ENCODE peak calls at places on chromosome 9, in four cellular contexts. A is mammary epithelial cell, C is prostate gland, G is cardiac muscle cell. U is an unnamed sample.
A peak's percentile ranks its signal among the peaks of the same experiment; 100 is the strongest.

GRCh38 chr9:100011062-100011681 is 87.6 kb downstream of the ERP44 start:
- DNase-seq in A (peak; percentile 29), C (no peak), G (peak; percentile 48), U (no peak)

GRCh38 chr9:36665921-36666429 is 93.3 kb downstream of the MELK start:
- DNase-seq in A (no peak), C (no peak), G (no peak), U (no peak)

GRCh38 chr9:37706290-37706689 is 47.3 kb upstream of the TRMT10B start:
- DNase-seq in A (peak; percentile 69), C (no peak), G (no peak), U (no peak)

GRCh38 chr9:128218518-128219389 is 15.6 kb downstream of the DNM1 start:
- DNase-seq in A (peak; percentile 93), C (peak; percentile 93), G (peak; percentile 95), U (peak; percentile 93)

GRCh38 chr9:70884276-70884675 is 237.1 kb downstream of the TRPM3 start:
- DNase-seq in A (no peak), C (no peak), G (no peak), U (no peak)

GRCh38 chr9:27385606-27386005 is 88.7 kb upstream of the EQTN start:
- DNase-seq in A (peak; percentile 57), C (peak; percentile 36), G (peak; percentile 52), U (no peak)

GRCh38 chr9:110125207-110125751 is 82.7 kb downstream of the C9orf152 start:
- DNase-seq in A (peak; percentile 93), C (peak; percentile 15), G (peak; percentile 93), U (peak; percentile 98)

GRCh38 chr9:6049798-6050197 is 34.4 kb upstream of the RANBP6 start:
- DNase-seq in A (peak; percentile 48), C (no peak), G (no peak), U (no peak)

GRCh38 chr9:60545346-60546315 is 368.6 kb upstream of the SPATA31A5 start:
- DNase-seq in A (no peak), C (no peak), G (no peak), U (peak; percentile 55)

GRCh38 chr9:38294561-38294960 is 97.9 kb upstream of the ALDH1B1 start:
- DNase-seq in A (no peak), C (no peak), G (no peak), U (peak; percentile 49)

GRCh38 chr9:121824651-121825480 is 173.4 kb downstream of the DAB2IP start:
- DNase-seq in A (no peak), C (no peak), G (peak; percentile 42), U (peak; percentile 46)

GRCh38 chr9:128863647-128864046 is 18.1 kb downstream of the KYAT1 start:
- DNase-seq in A (peak; percentile 48), C (no peak), G (peak; percentile 80), U (no peak)

GRCh38 chr9:36924071-36924470 is 110.0 kb downstream of the PAX5 start:
- DNase-seq in A (peak; percentile 90), C (no peak), G (no peak), U (no peak)

GRCh38 chr9:114958021-114958846 is 27.8 kb upstream of the TNFSF8 start:
- DNase-seq in A (peak; percentile 8), C (no peak), G (no peak), U (peak; percentile 74)

GRCh38 chr9:108812388-108812787 is 43.4 kb downstream of the ACTL7B start:
- DNase-seq in A (no peak), C (no peak), G (no peak), U (no peak)

GRCh38 chr9:108811944-108812343 is 43.8 kb downstream of the ACTL7B start:
- DNase-seq in A (no peak), C (no peak), G (no peak), U (no peak)

GRCh38 chr9:108816037-108816436 is 39.7 kb downstream of the ACTL7B start:
- DNase-seq in A (no peak), C (no peak), G (no peak), U (no peak)

GRCh38 chr9:108815156-108815555 is 40.6 kb downstream of the ACTL7B start:
- DNase-seq in A (peak; percentile 47), C (no peak), G (no peak), U (no peak)

GRCh38 chr9:108813951-108814601 is 41.7 kb downstream of the ACTL7B start:
- DNase-seq in A (peak; percentile 71), C (no peak), G (no peak), U (no peak)
- TF ChIP-seq CTCF in A (peak; percentile 84), C (no peak), G (peak; percentile 41), U (no peak)

DNA sequence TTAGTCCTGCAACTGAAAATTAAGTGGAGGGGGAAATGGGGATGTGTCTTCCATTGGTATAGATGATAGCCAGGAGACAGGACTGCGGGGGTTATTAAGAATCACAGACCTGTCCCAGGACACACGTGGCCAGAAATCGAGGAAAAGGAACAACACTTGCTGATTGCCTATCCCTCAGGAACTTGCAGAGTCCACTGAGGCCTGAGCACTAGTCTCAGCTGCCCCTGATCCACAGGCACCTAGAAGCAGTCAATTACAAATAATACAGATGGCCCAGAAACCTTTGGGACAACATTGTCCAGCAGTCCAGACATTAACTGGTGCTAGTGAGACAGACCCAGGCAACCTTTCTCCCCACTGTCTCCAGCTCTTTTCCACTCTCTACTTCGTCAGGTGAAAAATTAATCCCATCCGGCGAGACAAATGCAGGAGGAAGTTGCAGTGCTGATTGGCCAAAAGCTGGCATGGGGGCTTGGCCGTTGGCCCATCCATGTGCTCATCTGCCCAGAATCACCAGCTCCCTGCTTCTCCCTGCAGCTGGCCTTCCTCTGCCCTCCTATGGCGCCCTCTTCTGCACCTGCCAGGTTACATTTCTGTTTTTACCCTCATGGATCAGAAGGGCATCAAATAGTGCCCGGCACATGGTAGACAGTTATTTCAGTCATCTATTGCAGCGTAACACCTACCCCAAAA is 3.5 kb upstream of the B4GALT1 start:
- DNase-seq in A (no peak), C (peak; percentile 76), G (peak; percentile 45), U (peak; percentile 62)
- TF ChIP-seq CTCF in A (peak; percentile 76), C (peak; percentile 46), G (no peak), U (no peak)

GRCh38 chr9:88387035-88387732 is 1.1 kb upstream of the SPIN1 start:
- DNase-seq in A (peak; percentile 69), C (peak; percentile 33), G (peak; percentile 38), U (peak; percentile 74)

GRCh38 chr9:88390371-88390990 is 2.2 kb downstream of the SPIN1 start:
- DNase-seq in A (no peak), C (no peak), G (no peak), U (no peak)

GRCh38 chr9:88388886-88389617 is 808 bp downstream of the SPIN1 start:
- DNase-seq in A (peak; percentile 71), C (peak; percentile 29), G (peak; percentile 90), U (peak; percentile 77)

GRCh38 chr9:88387733-88388202 is 476 bp upstream of the SPIN1 start:
- DNase-seq in A (peak; percentile 78), C (peak; percentile 31), G (peak; percentile 58), U (peak; percentile 82)

GRCh38 chr9:88388203-88388885 is at the start of gene SPIN1:
- DNase-seq in A (no peak), C (peak; percentile 70), G (peak; percentile 90), U (peak; percentile 82)
- TF ChIP-seq CTCF in A (peak; percentile 35), C (peak; percentile 43), G (no peak), U (peak; percentile 42)

GRCh38 chr9:85172001-85172978 is 502.8 kb downstream of the NTRK2 start:
- DNase-seq in A (peak; percentile 93), C (no peak), G (no peak), U (no peak)
- TF ChIP-seq CTCF in A (peak; percentile 13), C (no peak), G (no peak), U (no peak)

GRCh38 chr9:93540305-93540704 is 36.1 kb upstream of the PHF2 start:
- DNase-seq in A (no peak), C (no peak), G (no peak), U (no peak)

GRCh38 chr9:93541005-93541404 is 35.4 kb upstream of the PHF2 start:
- DNase-seq in A (no peak), C (no peak), G (no peak), U (no peak)

GRCh38 chr9:93536167-93536566 is 40.2 kb upstream of the PHF2 start:
- DNase-seq in A (no peak), C (no peak), G (peak; percentile 53), U (no peak)

GRCh38 chr9:93533863-93534262 is 42.5 kb upstream of the PHF2 start:
- DNase-seq in A (no peak), C (no peak), G (no peak), U (no peak)

DNA sequence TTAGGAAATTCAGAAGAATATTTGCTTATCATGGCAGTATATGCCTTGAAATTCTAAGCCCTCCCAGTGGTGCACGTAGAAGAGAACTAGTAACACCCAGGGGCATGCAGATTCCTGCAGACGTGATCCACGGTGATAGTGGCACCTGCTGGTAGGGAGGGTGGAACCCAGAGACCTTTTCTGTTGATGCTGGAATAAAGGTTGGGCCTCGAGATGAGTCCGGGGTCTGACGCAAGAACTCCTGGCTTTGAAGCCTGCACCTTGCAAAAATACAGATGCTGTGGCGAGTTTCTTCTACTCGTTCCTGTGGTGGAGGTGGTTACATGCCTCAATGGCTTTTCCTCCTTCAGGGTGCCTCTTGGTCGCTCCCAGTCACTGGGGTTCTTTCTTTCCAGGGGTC is 39.5 kb upstream of the PHF2 start:
- DNase-seq in A (no peak), C (no peak), G (no peak), U (no peak)
- TF ChIP-seq CTCF in A (peak; percentile 10), C (no peak), G (no peak), U (no peak)

GRCh38 chr9:131111854-131112311 is 13.5 kb upstream of the NUP214 start:
- DNase-seq in A (no peak), C (no peak), G (no peak), U (no peak)
- TF ChIP-seq CTCF in A (no peak), C (no peak), G (no peak), U (no peak)

DNA sequence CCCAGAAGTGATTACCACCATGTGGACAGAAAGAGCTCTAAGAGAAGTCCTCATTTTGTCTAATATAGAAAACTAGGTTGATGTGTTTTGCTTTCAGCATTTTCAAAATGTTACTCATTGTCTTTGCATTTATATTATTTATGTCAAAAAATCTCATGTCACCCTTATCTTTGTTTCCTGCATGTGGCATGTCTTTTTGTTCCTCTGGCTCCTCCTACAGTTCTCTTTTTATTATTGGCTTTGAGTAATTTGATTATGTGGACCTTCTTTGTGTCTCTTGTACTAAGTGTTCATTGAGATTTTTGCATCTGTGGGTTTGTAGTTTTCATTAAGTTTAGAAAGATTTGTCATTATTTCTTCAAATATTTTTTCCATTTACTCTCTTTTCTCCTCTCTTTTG is 58.8 kb downstream of the GNG10 start:
- DNase-seq in A (no peak), C (no peak), G (no peak), U (no peak)
- TF ChIP-seq CTCF in A (no peak), C (no peak), G (peak; percentile 9), U (no peak)

GRCh38 chr9:26264709-26265601 is 586.7 kb upstream of the TUSC1 start:
- DNase-seq in A (peak; percentile 77), C (no peak), G (no peak), U (no peak)
- TF ChIP-seq CTCF in A (no peak), C (no peak), G (no peak), U (no peak)

GRCh38 chr9:89359018-89359417 is 40.7 kb downstream of the SECISBP2 start:
- DNase-seq in A (no peak), C (no peak), G (peak; percentile 52), U (peak; percentile 29)
- TF ChIP-seq CTCF in A (no peak), C (no peak), G (no peak), U (no peak)

GRCh38 chr9:136899196-136899595 is 12.9 kb downstream of the TRAF2 start:
- DNase-seq in A (no peak), C (no peak), G (no peak), U (no peak)
- TF ChIP-seq CTCF in A (no peak), C (no peak), G (no peak), U (no peak)